ENCODE peak calls at places on chromosomes 6 and 20, in seven cellular contexts. Z is IMR-90, W is H1, T is GM12878, U is K562, V is HepG2, L is SK-N-SH. A is an unnamed sample.

GRCh38 chr20:19015326-19015725 is 197.1 kb upstream of the SLC24A3 start:
- DNase-seq in Z (no peak), W (no peak), V (no peak), L (no peak), T (no peak), U (no peak), A (no peak)

GRCh38 chr6:25655746-25656145 is 3.7 kb downstream of the SCGN start:
- DNase-seq in U (no peak), W (no peak), Z (no peak), T (no peak), L (no peak), V (no peak), A (no peak)

GRCh38 chr6:129671442-129672344 is 38.3 kb downstream of the ARHGAP18 start:
- DNase-seq in W (no peak), Z (no peak), V (peak), U (peak), L (no peak), T (peak), A (no peak)

GRCh38 chr6:15285682-15286294 is 39.9 kb downstream of the JARID2 start:
- DNase-seq in Z (peak), L (no peak), W (no peak), U (no peak), V (no peak), T (no peak), A (no peak)

GRCh38 chr6:157269261-157269794 is 54.0 kb downstream of the TMEM242 start:
- DNase-seq in V (no peak), Z (peak), U (no peak), L (no peak), W (no peak), T (no peak), A (no peak)

GRCh38 chr20:50003253-50003656 is 20.5 kb downstream of the SNAI1 start:
- DNase-seq in Z (peak), V (no peak), U (no peak), T (no peak), W (no peak), L (no peak), A (peak)

GRCh38 chr20:45347297-45347935 is 808 bp downstream of the SDC4 start:
- DNase-seq in V (no peak), W (no peak), Z (no peak), T (no peak), U (no peak), L (peak), A (no peak)

GRCh38 chr6:97947841-97948240 is 664.8 kb upstream of the MMS22L start:
- DNase-seq in W (no peak), T (no peak), Z (peak), U (no peak), L (peak), V (peak), A (peak)

GRCh38 chr6:24644377-24644776 is 1.6 kb downstream of the KIAA0319 start:
- DNase-seq in V (no peak), Z (no peak), U (no peak), L (no peak), W (no peak), T (no peak), A (no peak)

GRCh38 chr6:136751478-136751956 is 40.8 kb downstream of the MAP3K5 start:
- DNase-seq in V (no peak), L (no peak), T (peak), W (no peak), Z (peak), U (no peak), A (no peak)

GRCh38 chr20:50460608-50461268 is 49.4 kb upstream of the PTPN1 start:
- DNase-seq in V (peak), U (peak), T (no peak), Z (peak), W (no peak), L (peak), A (peak)

GRCh38 chr6:158329531-158329930 is 17.3 kb downstream of the TULP4 start:
- DNase-seq in L (no peak), W (no peak), V (no peak), U (no peak), Z (no peak), T (no peak), A (no peak)

GRCh38 chr6:136967874-136968752 is 46.0 kb downstream of the SLC35D3 start:
- DNase-seq in V (peak), Z (peak), L (peak), W (peak), U (peak), T (peak), A (peak)

GRCh38 chr20:42041000-42041565 is 422.9 kb upstream of the CHD6 start:
- DNase-seq in T (no peak), Z (no peak), L (no peak), U (peak), W (no peak), V (no peak), A (no peak)

GRCh38 chr6:39189915-39190544 is 39.2 kb downstream of the KCNK5 start:
- DNase-seq in Z (peak), T (no peak), L (peak), W (peak), U (peak), V (peak), A (peak)

GRCh38 chr6:56764081-56764566 is 121.4 kb upstream of the DST start:
- DNase-seq in V (peak), Z (peak), L (peak), W (no peak), T (peak), U (no peak), A (peak)

GRCh38 chr20:46087161-46087560 is 2.6 kb downstream of the NCOA5 start:
- DNase-seq in L (no peak), T (no peak), W (no peak), V (peak), U (no peak), Z (peak), A (no peak)

GRCh38 chr6:151112130-151112529 is 127.6 kb upstream of the AKAP12 start:
- DNase-seq in Z (no peak), W (no peak), T (no peak), V (peak), L (peak), U (no peak), A (no peak)

GRCh38 chr6:117540670-117541069 is 58.2 kb downstream of the DCBLD1 start:
- DNase-seq in T (no peak), Z (peak), W (no peak), U (no peak), V (no peak), L (no peak), A (peak)

GRCh38 chr20:49497217-49497560 is 14.7 kb upstream of the KCNB1 start:
- DNase-seq in W (no peak), V (no peak), T (no peak), Z (no peak), L (no peak), U (no peak), A (no peak)

GRCh38 chr20:32152421-32153155 is 43.1 kb downstream of the TM9SF4 start:
- DNase-seq in V (peak), W (no peak), T (no peak), Z (no peak), U (no peak), L (no peak), A (no peak)

GRCh38 chr20:39032997-39033396 is 70.9 kb downstream of the DHX35 start:
- DNase-seq in W (no peak), T (no peak), U (no peak), V (no peak), Z (no peak), L (no peak), A (no peak)

GRCh38 chr6:52284131-52284459 is 447 bp downstream of the MCM3 start:
- DNase-seq in V (peak), L (peak), W (no peak), U (peak), T (no peak), Z (peak), A (no peak)
- TF ChIP-seq RFX5 in V (no peak), L (no peak), W (no peak), U (no peak), T (no peak), Z (no peak), A (no peak)

GRCh38 chr6:110325197-110325596 is 33.0 kb downstream of the METTL24 start:
- DNase-seq in Z (peak), W (no peak), V (peak), L (no peak), U (no peak), T (no peak), A (no peak)
- TF ChIP-seq RFX5 in Z (no peak), W (no peak), V (no peak), L (no peak), U (no peak), T (no peak), A (no peak)

GRCh38 chr20:60695223-60695622 is 556.8 kb upstream of the CDH4 start:
- DNase-seq in U (no peak), W (no peak), Z (peak), L (no peak), T (no peak), V (no peak), A (no peak)

GRCh38 chr20:60694763-60695162 is 557.3 kb upstream of the CDH4 start:
- DNase-seq in U (no peak), T (no peak), V (no peak), W (no peak), Z (peak), L (no peak), A (no peak)

GRCh38 chr20:60697252-60697651 is 554.8 kb upstream of the CDH4 start:
- DNase-seq in U (no peak), W (no peak), T (no peak), Z (peak), V (no peak), L (no peak), A (no peak)

DNA sequence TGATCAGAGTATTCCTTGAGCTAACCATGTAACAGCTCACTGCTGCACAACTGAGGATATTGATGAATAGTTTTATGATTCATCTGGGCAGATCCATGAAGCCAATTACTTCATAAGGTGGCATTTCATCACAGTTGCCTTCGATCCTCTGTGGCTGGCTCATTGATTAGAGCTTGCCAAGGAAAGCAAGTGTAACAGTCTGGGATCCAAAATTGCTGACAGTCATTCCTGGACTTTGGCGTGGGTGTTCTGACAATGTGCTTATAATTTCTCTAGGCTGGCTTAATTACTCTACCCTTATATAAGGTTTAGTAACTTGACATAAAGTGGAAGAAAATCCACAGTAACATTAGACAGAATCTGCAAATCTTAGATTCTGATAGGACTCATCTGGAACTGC is 551.3 kb upstream of the CDH4 start:
- DNase-seq in T (no peak), U (no peak), L (no peak), W (no peak), V (no peak), Z (no peak), A (no peak)
- TF ChIP-seq RFX5 in T (no peak), U (no peak), L (no peak), W (no peak), V (no peak), Z (no peak), A (no peak)

DNA sequence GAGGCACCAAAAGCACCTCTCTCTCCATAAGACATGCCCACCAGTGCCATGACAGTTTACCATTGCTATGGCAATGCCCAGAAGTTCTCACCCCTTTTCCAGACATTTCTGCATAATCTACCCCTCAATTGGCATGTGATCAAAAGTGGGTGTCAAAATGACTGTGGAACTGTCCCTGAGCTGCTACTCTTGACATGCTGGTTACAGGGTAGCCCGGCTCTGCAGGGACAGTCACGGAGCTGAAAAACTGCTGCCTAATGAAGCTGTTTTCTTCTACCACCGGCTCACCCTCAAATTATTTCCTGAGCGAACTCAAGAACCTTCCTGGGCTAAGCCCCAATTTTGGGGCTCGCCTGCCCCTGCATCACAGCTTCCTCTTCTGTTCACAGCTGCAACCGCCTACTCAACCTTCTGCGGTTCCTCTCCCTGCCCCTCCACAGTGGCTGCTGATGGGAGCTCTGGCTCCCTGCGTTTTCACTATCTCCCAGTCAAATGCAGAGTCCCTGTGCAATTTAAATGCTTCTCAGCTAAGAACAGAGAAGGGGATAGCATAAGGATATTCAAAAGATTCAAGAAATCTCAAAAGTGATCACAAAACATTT is 110.8 kb upstream of the MLN start:
- DNase-seq in V (no peak), U (no peak), W (no peak), L (no peak), Z (no peak), T (no peak), A (no peak)
- TF ChIP-seq RFX5 in V (no peak), U (no peak), W (no peak), L (no peak), Z (no peak), T (no peak), A (no peak)

A was measured in A549.